ENCODE peak calls at places on chromosomes 12 and 14, in four cellular contexts. One of them, this sample, is unnamed.

GRCh38 chr12:54421175-54421872 is 2.3 kb upstream of the ITGA5 start:
- DNase-seq in left ventricle myocardium inferior: peak; percentile 71
- DNase-seq in A549: no peak
- DNase-seq in K562: peak; percentile 49
- DNase-seq in this sample: no peak

GRCh38 chr14:55354500-55354899 is 57.1 kb downstream of the ATG14 start:
- DNase-seq in left ventricle myocardium inferior: peak; percentile 20
- DNase-seq in A549: peak; percentile 44
- DNase-seq in K562: peak; percentile 56
- DNase-seq in this sample: no peak

GRCh38 chr12:106893451-106893850 is 62.3 kb upstream of the TMEM263 start:
- DNase-seq in left ventricle myocardium inferior: no peak
- DNase-seq in A549: no peak
- DNase-seq in K562: no peak
- DNase-seq in this sample: no peak

GRCh38 chr12:91628656-91629055 is 446.0 kb upstream of the DCN start:
- DNase-seq in left ventricle myocardium inferior: no peak
- DNase-seq in A549: no peak
- DNase-seq in K562: no peak
- DNase-seq in this sample: no peak

GRCh38 chr12:3161861-3162260 is 84.7 kb downstream of the TSPAN9 start:
- DNase-seq in left ventricle myocardium inferior: no peak
- DNase-seq in A549: no peak
- DNase-seq in K562: no peak
- DNase-seq in this sample: no peak

GRCh38 chr12:75933136-75933535 is 98.4 kb downstream of the PHLDA1 start:
- DNase-seq in left ventricle myocardium inferior: no peak
- DNase-seq in A549: peak; percentile 70
- DNase-seq in K562: no peak
- DNase-seq in this sample: no peak

GRCh38 chr12:15863984-15864383 is 18.2 kb upstream of the STRAP start:
- DNase-seq in left ventricle myocardium inferior: no peak
- DNase-seq in A549: no peak
- DNase-seq in K562: no peak
- DNase-seq in this sample: no peak

GRCh38 chr12:89833337-89834252 is 125.0 kb upstream of the ATP2B1 start:
- DNase-seq in left ventricle myocardium inferior: no peak
- DNase-seq in A549: no peak
- DNase-seq in K562: no peak
- DNase-seq in this sample: no peak

GRCh38 chr14:71362920-71363584 is 455.8 kb downstream of the PCNX1 start:
- DNase-seq in left ventricle myocardium inferior: no peak
- DNase-seq in A549: no peak
- DNase-seq in K562: no peak
- DNase-seq in this sample: no peak

GRCh38 chr14:26444745-26445144 is 153.1 kb downstream of the NOVA1 start:
- DNase-seq in left ventricle myocardium inferior: no peak
- DNase-seq in A549: no peak
- DNase-seq in K562: no peak
- DNase-seq in this sample: no peak

GRCh38 chr12:108633534-108634224 is at the start of gene SELPLG:
- DNase-seq in left ventricle myocardium inferior: peak; percentile 65
- DNase-seq in A549: no peak
- DNase-seq in K562: peak; percentile 40
- DNase-seq in this sample: peak; percentile 93

GRCh38 chr14:65243766-65244442 is 141.6 kb upstream of the MAX start:
- DNase-seq in left ventricle myocardium inferior: no peak
- DNase-seq in A549: no peak
- DNase-seq in K562: peak; percentile 61
- DNase-seq in this sample: no peak

GRCh38 chr14:20668969-20669368 is 15.4 kb upstream of the RNASE4 start:
- DNase-seq in left ventricle myocardium inferior: no peak
- DNase-seq in A549: no peak
- DNase-seq in K562: peak; percentile 19
- DNase-seq in this sample: no peak

GRCh38 chr14:30656190-30656632 is 34.1 kb downstream of the SCFD1 start:
- DNase-seq in left ventricle myocardium inferior: no peak
- DNase-seq in A549: peak; percentile 21
- DNase-seq in K562: peak; percentile 37
- DNase-seq in this sample: no peak

GRCh38 chr12:122412851-122413433 is 9.5 kb downstream of the CLIP1 start:
- DNase-seq in left ventricle myocardium inferior: no peak
- DNase-seq in A549: no peak
- DNase-seq in K562: no peak
- DNase-seq in this sample: no peak

GRCh38 chr14:57362356-57362755 is 28.0 kb upstream of the NAA30 start:
- DNase-seq in left ventricle myocardium inferior: no peak
- DNase-seq in A549: no peak
- DNase-seq in K562: no peak
- DNase-seq in this sample: no peak

GRCh38 chr12:69240625-69240984 is 1.2 kb downstream of the CPSF6 start:
- DNase-seq in left ventricle myocardium inferior: no peak
- DNase-seq in A549: peak; percentile 13
- DNase-seq in K562: peak; percentile 24
- DNase-seq in this sample: no peak

GRCh38 chr12:96343347-96343954 is 56.8 kb downstream of the CDK17 start:
- DNase-seq in left ventricle myocardium inferior: no peak
- DNase-seq in A549: no peak
- DNase-seq in K562: no peak
- DNase-seq in this sample: no peak

GRCh38 chr14:52069617-52070431 is 965 bp upstream of the NID2 start:
- DNase-seq in left ventricle myocardium inferior: no peak
- DNase-seq in A549: no peak
- DNase-seq in K562: no peak
- DNase-seq in this sample: peak; percentile 79

GRCh38 chr14:68020999-68021663 is 201.6 kb downstream of the RAD51B start:
- DNase-seq in left ventricle myocardium inferior: no peak
- DNase-seq in A549: no peak
- DNase-seq in K562: no peak
- DNase-seq in this sample: no peak

GRCh38 chr14:69573841-69574265 is 818 bp downstream of the CCDC177 start:
- DNase-seq in left ventricle myocardium inferior: no peak
- DNase-seq in A549: no peak
- DNase-seq in K562: no peak
- DNase-seq in this sample: no peak

GRCh38 chr12:55706840-55707671 is 648 bp downstream of the ITGA7 start:
- DNase-seq in left ventricle myocardium inferior: no peak
- DNase-seq in A549: no peak
- DNase-seq in K562: no peak
- DNase-seq in this sample: peak; percentile 83

GRCh38 chr14:51396222-51396815 is 156.3 kb downstream of the TMX1 start:
- DNase-seq in left ventricle myocardium inferior: no peak
- DNase-seq in A549: peak; percentile 40
- DNase-seq in K562: no peak
- DNase-seq in this sample: no peak

GRCh38 chr14:24673059-24673458 is 39.1 kb upstream of the GZMB start:
- DNase-seq in left ventricle myocardium inferior: no peak
- DNase-seq in A549: no peak
- DNase-seq in K562: no peak
- DNase-seq in this sample: no peak

GRCh38 chr14:101470266-101470665 is 91.0 kb upstream of the DIO3 start:
- DNase-seq in left ventricle myocardium inferior: no peak
- DNase-seq in A549: no peak
- DNase-seq in K562: no peak
- DNase-seq in this sample: no peak

GRCh38 chr14:57533214-57533613 is 39.6 kb upstream of the CCDC198 start:
- DNase-seq in left ventricle myocardium inferior: no peak
- DNase-seq in A549: peak; percentile 5
- DNase-seq in K562: peak; percentile 21
- DNase-seq in this sample: no peak

GRCh38 chr12:44930972-44931600 is 55.0 kb upstream of the NELL2 start:
- DNase-seq in left ventricle myocardium inferior: no peak
- DNase-seq in A549: peak; percentile 37
- DNase-seq in K562: peak; percentile 57
- DNase-seq in this sample: no peak

GRCh38 chr12:88420460-88420859 is 159.8 kb downstream of the KITLG start:
- DNase-seq in left ventricle myocardium inferior: no peak
- DNase-seq in A549: peak; percentile 3
- DNase-seq in K562: no peak
- DNase-seq in this sample: no peak

GRCh38 chr12:2273288-2273687 is 220.5 kb downstream of the CACNA1C start:
- DNase-seq in left ventricle myocardium inferior: no peak
- DNase-seq in A549: no peak
- DNase-seq in K562: no peak
- DNase-seq in this sample: no peak

GRCh38 chr14:70641548-70642312 is at the start of gene TTC9:
- DNase-seq in left ventricle myocardium inferior: peak; percentile 30
- DNase-seq in A549: peak; percentile 52
- DNase-seq in K562: peak; percentile 9
- DNase-seq in this sample: peak; percentile 89

DNA sequence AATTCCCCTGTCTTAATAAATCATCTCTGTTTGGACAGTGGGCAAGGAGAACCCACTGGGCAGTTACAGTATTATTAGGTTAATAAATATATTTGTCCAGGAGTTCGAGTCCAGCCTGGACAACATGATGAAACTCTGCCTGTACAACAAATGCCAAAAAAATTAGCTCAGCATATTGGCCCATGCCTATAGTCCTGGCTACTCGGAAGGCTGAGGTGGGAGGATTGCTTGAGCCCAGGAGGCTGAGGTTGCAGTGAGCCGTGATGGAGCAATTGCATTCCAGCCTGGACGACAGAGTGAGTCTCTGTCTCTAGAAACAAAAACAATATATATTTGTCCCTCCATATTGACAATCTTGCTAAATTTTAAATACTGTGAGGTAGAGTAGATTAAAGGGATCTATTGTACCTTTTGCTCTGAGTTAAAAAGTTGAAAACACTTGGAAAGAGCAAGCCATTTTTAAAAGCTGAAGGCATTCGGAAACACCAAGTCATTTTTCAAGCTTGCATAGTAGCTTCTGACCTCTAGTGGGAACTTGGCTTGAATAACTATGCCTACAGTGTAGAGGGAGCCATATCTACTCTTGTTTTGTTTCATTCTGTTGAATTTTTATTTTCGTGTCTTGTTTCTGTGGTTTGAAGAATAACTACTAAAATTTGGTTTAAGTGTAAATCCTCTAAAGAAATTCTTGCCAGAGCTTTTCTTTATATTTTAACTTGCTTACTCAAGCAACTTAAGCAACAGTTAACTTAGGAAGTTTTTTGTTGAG is 14.6 kb upstream of the EEA1 start:
- DNase-seq in left ventricle myocardium inferior: no peak
- DNase-seq in A549: no peak
- DNase-seq in K562: peak; percentile 36
- DNase-seq in this sample: no peak
- TF ChIP-seq CTCF in left ventricle myocardium inferior: no peak
- TF ChIP-seq CTCF in A549: peak; percentile 28
- TF ChIP-seq CTCF in K562: peak; percentile 29
- TF ChIP-seq CTCF in this sample: no peak

DNA sequence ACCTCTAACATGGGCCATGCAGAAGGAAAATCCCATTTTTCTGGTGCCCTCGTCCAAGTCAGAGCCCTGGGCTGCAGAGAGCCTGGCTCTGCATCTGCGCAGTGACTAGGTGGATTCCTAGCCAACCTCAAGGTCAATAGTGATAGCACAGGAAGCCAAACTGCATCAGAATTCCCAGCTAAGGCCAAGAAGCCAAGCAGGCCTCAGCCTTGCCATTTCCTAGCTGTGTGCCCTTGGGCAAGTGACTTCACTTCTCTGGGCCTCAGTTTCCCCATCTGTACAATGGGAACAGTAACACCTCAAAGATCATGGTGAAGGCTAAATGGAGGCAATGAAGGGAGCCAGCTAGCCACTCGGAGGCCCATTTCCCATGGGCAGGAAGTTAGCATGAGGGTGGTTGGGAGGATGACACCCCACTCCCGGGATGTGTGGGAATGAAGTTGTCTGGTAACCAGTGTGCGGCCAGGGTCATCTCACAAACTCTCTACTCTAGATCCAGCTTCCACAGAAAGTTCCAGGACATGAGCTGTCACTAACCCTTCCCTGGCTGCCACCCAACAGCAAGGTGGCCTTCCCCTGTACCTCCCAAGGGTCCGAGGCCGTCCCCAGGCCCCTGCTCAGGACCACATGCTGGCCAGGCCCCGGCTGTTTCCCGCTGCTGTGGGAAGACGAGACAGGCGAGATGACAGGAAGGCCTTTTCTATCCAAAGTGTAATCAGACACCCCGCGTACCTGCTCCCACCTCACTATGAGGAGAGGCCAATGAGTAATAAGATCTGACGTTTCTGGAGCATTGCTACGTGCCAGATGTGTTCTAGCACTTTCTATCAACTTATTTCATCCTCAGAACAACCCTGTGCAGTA is 125.7 kb downstream of the SCARB1 start:
- DNase-seq in left ventricle myocardium inferior: no peak
- DNase-seq in A549: no peak
- DNase-seq in K562: no peak
- DNase-seq in this sample: no peak
- H3K4me1 ChIP-seq in left ventricle myocardium inferior: peaks cover 22% of the 10 kb centered on the region
- H3K4me1 ChIP-seq in A549: peaks cover 29% of the 10 kb centered on the region
- H3K4me1 ChIP-seq in K562: peaks cover 38% of the 10 kb centered on the region
- H3K4me1 ChIP-seq in this sample: peaks cover 61% of the 10 kb centered on the region

GRCh38 chr12:49066120-49066519 is 3.7 kb downstream of the RHEBL1 start:
- DNase-seq in left ventricle myocardium inferior: no peak
- DNase-seq in A549: no peak
- DNase-seq in K562: no peak
- DNase-seq in this sample: no peak

GRCh38 chr12:49070971-49071370 is 1.2 kb upstream of the RHEBL1 start:
- DNase-seq in left ventricle myocardium inferior: no peak
- DNase-seq in A549: no peak
- DNase-seq in K562: no peak
- DNase-seq in this sample: no peak

GRCh38 chr12:49068879-49069506 is 786 bp downstream of the RHEBL1 start:
- DNase-seq in left ventricle myocardium inferior: no peak
- DNase-seq in A549: no peak
- DNase-seq in K562: no peak
- DNase-seq in this sample: no peak

GRCh38 chr12:49064767-49065152 is 4.2 kb upstream of the KMT2D start:
- DNase-seq in left ventricle myocardium inferior: no peak
- DNase-seq in A549: no peak
- DNase-seq in K562: no peak
- DNase-seq in this sample: no peak

GRCh38 chr12:49069507-49070346 is at the start of gene RHEBL1:
- DNase-seq in left ventricle myocardium inferior: peak; percentile 99
- DNase-seq in A549: peak; percentile 97
- DNase-seq in K562: peak; percentile 99
- DNase-seq in this sample: peak; percentile 100
- TF ChIP-seq CTCF in left ventricle myocardium inferior: no peak
- TF ChIP-seq CTCF in A549: no peak
- TF ChIP-seq CTCF in K562: peak; percentile 57
- TF ChIP-seq CTCF in this sample: no peak

DNA sequence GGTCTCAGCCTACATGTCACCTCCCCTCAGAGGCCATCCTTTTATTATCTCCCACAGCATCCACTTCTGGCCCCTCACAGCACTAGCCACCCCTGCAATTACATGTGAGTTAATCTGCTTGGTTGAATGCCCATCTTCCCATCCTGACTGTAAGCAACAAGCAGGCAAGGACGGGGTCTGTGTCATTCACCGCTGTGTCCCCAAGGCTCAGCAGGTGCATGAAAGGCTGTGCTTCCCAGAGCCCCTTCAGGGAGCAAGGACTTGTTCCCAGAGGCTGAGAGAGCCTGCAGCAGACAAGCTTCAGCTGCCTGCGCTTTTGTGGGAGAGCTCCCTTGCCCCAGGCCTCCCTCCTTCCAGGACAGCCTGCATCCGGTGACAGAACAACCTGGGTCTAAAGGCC is 172.7 kb upstream of the GSC start:
- DNase-seq in left ventricle myocardium inferior: no peak
- DNase-seq in A549: no peak
- DNase-seq in K562: no peak
- DNase-seq in this sample: no peak
- H3K4me1 ChIP-seq in left ventricle myocardium inferior: peaks cover under 1% of the 10 kb centered on the region
- H3K4me1 ChIP-seq in A549: no peaks in the 10 kb centered on the region
- H3K4me1 ChIP-seq in K562: no peaks in the 10 kb centered on the region
- H3K4me1 ChIP-seq in this sample: no peaks in the 10 kb centered on the region

This sample was measured in left lung.